ENCODE peak calls at places on chromosomes 7 and 10, in nine cellular contexts. X is CD8-positive, alpha-beta T cell; Y is AG04449; V is brain microvascular endothelial cell; R is keratinocyte; G is Panc1; S is Peyer's patch; C is NB4; A is dorsolateral prefrontal cortex. U is an unnamed sample.

GRCh38 chr10:92690211-92691041 is 671 bp downstream of the HHEX start:
- DNase-seq in X (peak; percentile 63), Y (no peak), V (peak; percentile 47), R (no peak), G (no peak), S (peak; percentile 74), C (peak; percentile 89), A (no peak), U (no peak)

GRCh38 chr7:5382281-5383041 is 41.2 kb downstream of the TNRC18 start:
- DNase-seq in X (no peak), Y (no peak), V (peak; percentile 60), R (no peak), G (no peak), S (no peak), C (no peak), A (peak; percentile 32), U (no peak)

GRCh38 chr7:2645274-2645868 is 13.6 kb downstream of the TTYH3 start:
- DNase-seq in X (peak; percentile 42), Y (no peak), V (peak; percentile 15), R (no peak), G (no peak), S (peak; percentile 83), C (peak; percentile 97), A (no peak), U (no peak)

GRCh38 chr10:29409241-29410051 is 120.6 kb downstream of the LYZL1 start:
- DNase-seq in X (peak; percentile 33), Y (no peak), V (peak; percentile 57), R (no peak), G (peak; percentile 22), S (peak; percentile 33), C (peak; percentile 72), A (peak; percentile 65), U (no peak)

GRCh38 chr7:47046949-47047348 is 535.0 kb downstream of the TNS3 start:
- DNase-seq in X (no peak), Y (no peak), V (no peak), R (no peak), G (no peak), S (no peak), C (no peak), A (no peak), U (no peak)

GRCh38 chr7:138226001-138226476 is 149.8 kb downstream of the AKR1D1 start:
- DNase-seq in X (no peak), Y (no peak), V (peak; percentile 94), R (no peak), G (no peak), S (no peak), C (no peak), A (peak; percentile 28), U (no peak)

GRCh38 chr10:77932016-77932715 is 5.6 kb upstream of the DLG5 start:
- DNase-seq in X (no peak), Y (no peak), V (no peak), R (no peak), G (no peak), S (no peak), C (no peak), A (no peak), U (no peak)

GRCh38 chr10:124296121-124296812 is 122.5 kb downstream of the OAT start:
- DNase-seq in X (no peak), Y (no peak), V (no peak), R (no peak), G (no peak), S (no peak), C (no peak), A (no peak), U (no peak)

GRCh38 chr10:121864168-121864567 is 63.7 kb downstream of the ATE1 start:
- DNase-seq in X (no peak), Y (no peak), V (no peak), R (no peak), G (no peak), S (no peak), C (peak; percentile 52), A (no peak), U (no peak)

GRCh38 chr10:11210211-11210922 is 192.7 kb downstream of the CELF2 start:
- DNase-seq in X (no peak), Y (no peak), V (no peak), R (no peak), G (no peak), S (no peak), C (peak; percentile 18), A (no peak), U (no peak)

GRCh38 chr7:1513657-1514095 is 9.5 kb upstream of the INTS1 start:
- DNase-seq in X (no peak), Y (no peak), V (no peak), R (no peak), G (no peak), S (no peak), C (peak; percentile 71), A (no peak), U (no peak)

GRCh38 chr10:126684171-126684745 is 13.8 kb upstream of the C10orf90 start:
- DNase-seq in X (no peak), Y (no peak), V (no peak), R (no peak), G (no peak), S (no peak), C (no peak), A (no peak), U (no peak)

GRCh38 chr10:9951481-9952257 is 1066.0 kb upstream of the CELF2 start:
- DNase-seq in X (no peak), Y (no peak), V (peak; percentile 76), R (no peak), G (no peak), S (no peak), C (no peak), A (no peak), U (no peak)

GRCh38 chr7:53119514-53119933 is 84.1 kb downstream of the POM121L12 start:
- DNase-seq in X (no peak), Y (no peak), V (no peak), R (no peak), G (no peak), S (no peak), C (no peak), A (no peak), U (peak; percentile 55)

GRCh38 chr7:30914611-30915601 is 3.3 kb downstream of the AQP1 start:
- DNase-seq in X (no peak), Y (no peak), V (peak; percentile 39), R (no peak), G (peak; percentile 10), S (no peak), C (peak; percentile 68), A (no peak), U (no peak)

GRCh38 chr10:71748671-71749191 is 24.6 kb downstream of the VSIR start:
- DNase-seq in X (peak; percentile 78), Y (no peak), V (no peak), R (no peak), G (no peak), S (peak; percentile 87), C (peak; percentile 100), A (no peak), U (no peak)

GRCh38 chr10:71745659-71746250 is 26.2 kb upstream of the C10orf105 start:
- DNase-seq in X (no peak), Y (no peak), V (no peak), R (no peak), G (no peak), S (no peak), C (no peak), A (no peak), U (no peak)

GRCh38 chr10:71747808-71748523 is 25.4 kb downstream of the VSIR start:
- DNase-seq in X (no peak), Y (no peak), V (no peak), R (no peak), G (no peak), S (peak; percentile 72), C (peak; percentile 96), A (no peak), U (no peak)

GRCh38 chr10:71746344-71747037 is 26.8 kb downstream of the VSIR start:
- DNase-seq in X (peak; percentile 38), Y (no peak), V (no peak), R (no peak), G (no peak), S (peak; percentile 44), C (peak; percentile 88), A (no peak), U (no peak)

GRCh38 chr10:71747039-71747807 is 26.1 kb downstream of the VSIR start:
- DNase-seq in X (no peak), Y (no peak), V (no peak), R (no peak), G (no peak), S (no peak), C (no peak), A (no peak), U (no peak)
- H3K4me3 ChIP-seq in X (peak overlapping the region; percentile 27), Y (no peak overlapping the region), V (no peak overlapping the region), R (no peak overlapping the region), G (no peak overlapping the region), S (no peak overlapping the region), C (peak overlapping the region; percentile 4), A (no peak overlapping the region), U (no peak overlapping the region)

GRCh38 chr7:121163699-121164098 is 165.1 kb upstream of the WNT16 start:
- DNase-seq in X (no peak), Y (no peak), V (no peak), R (no peak), G (no peak), S (no peak), C (no peak), A (no peak), U (no peak)
- TF ChIP-seq CTCF in X (no peak), Y (no peak), V (no peak), R (no peak), G (no peak), S (no peak), C (no peak), A (no peak), U (peak; percentile 20)

DNA sequence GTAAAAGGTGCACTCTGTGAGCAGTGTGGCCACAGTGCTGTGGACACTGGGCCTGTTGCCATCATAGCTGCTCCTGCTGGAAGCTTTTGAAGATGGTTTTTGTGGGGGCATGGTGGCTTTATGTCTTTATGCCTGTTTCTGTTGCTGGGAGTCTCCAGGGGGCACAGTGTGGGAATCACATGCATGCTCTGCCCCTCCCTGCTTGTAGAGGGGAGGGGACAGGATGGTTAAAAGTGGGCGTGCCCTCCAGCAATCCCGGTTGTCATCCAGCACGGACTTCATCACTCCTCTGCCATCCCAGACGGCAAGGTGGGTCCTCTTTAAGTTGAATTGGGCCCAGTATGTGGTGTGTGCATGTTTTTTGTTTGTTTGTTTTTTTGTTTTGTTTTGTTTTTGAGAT is 20.2 kb downstream of the OGDH start:
- DNase-seq in X (no peak), Y (no peak), V (no peak), R (no peak), G (no peak), S (no peak), C (no peak), A (no peak), U (no peak)
- H3K4me3 ChIP-seq in X (no peak overlapping the region), Y (no peak overlapping the region), V (no peak overlapping the region), R (no peak overlapping the region), G (no peak overlapping the region), S (no peak overlapping the region), C (no peak overlapping the region), A (no peak overlapping the region), U (no peak overlapping the region)

DNA sequence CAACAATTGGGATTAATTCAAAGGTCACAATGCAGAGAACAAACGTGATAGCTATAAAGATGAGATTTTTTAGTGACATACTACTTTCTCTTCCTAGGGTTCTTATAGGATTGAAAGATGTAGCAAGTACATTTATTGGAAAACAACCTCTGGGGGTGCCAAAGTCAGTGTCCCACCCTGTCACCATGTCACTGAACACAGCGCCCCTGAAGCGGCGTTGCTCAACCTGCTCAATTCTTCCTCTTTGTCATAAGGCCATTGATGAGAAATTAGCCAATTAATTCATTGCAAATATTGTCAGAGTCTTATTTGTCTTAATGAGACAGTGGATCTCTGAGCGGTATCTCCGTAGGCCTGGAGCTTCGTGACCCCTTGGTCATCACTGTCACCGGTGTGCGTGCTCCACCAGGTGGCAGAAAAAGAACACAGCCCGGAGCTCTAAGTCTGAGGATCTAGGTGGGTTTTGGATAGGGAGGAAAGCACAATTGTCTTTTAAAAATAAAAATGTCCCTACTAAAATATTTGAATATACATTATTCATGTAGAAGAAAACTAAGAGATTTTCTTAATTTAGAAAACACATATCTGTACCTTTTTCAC is 362.6 kb downstream of the PAXIP1 start:
- DNase-seq in X (no peak), Y (no peak), V (no peak), R (no peak), G (no peak), S (no peak), C (peak; percentile 25), A (peak; percentile 69), U (no peak)
- TF ChIP-seq CTCF in X (no peak), Y (no peak), V (no peak), R (no peak), G (peak; percentile 64), S (no peak), C (peak; percentile 38), A (peak; percentile 81), U (no peak)